ENCODE peak calls at places on chromosomes 5 and 9, in eight cellular contexts. One of them, this sample, is unnamed.

GRCh38 chr9:123044556-123044955 is 11.1 kb downstream of the GPR21 start:
- DNase-seq in CD8-positive, alpha-beta memory T cell: no peak
- DNase-seq in effector memory CD4-positive, alpha-beta T cell: no peak
- DNase-seq in fibroblast of the conjunctiva: peak
- DNase-seq in BE2C: no peak
- DNase-seq in amygdala: no peak
- DNase-seq in EH: peak
- DNase-seq in stimulated activated CD4-positive, alpha-beta T cell treated with anti-CD3 and anti-CD28 coated beads, Interleukin-1b, Interleukin-23, amount 100 ng/mL, for 4 hours: no peak
- DNase-seq in this sample: no peak

GRCh38 chr5:147693238-147693637 is 89.3 kb downstream of the JAKMIP2 start:
- DNase-seq in CD8-positive, alpha-beta memory T cell: no peak
- DNase-seq in effector memory CD4-positive, alpha-beta T cell: no peak
- DNase-seq in fibroblast of the conjunctiva: no peak
- DNase-seq in BE2C: no peak
- DNase-seq in amygdala: no peak
- DNase-seq in EH: no peak
- DNase-seq in stimulated activated CD4-positive, alpha-beta T cell treated with anti-CD3 and anti-CD28 coated beads, Interleukin-1b, Interleukin-23, amount 100 ng/mL, for 4 hours: no peak
- DNase-seq in this sample: no peak

GRCh38 chr9:5608298-5609254 is 20.3 kb upstream of the RIC1 start:
- DNase-seq in CD8-positive, alpha-beta memory T cell: no peak
- DNase-seq in effector memory CD4-positive, alpha-beta T cell: no peak
- DNase-seq in fibroblast of the conjunctiva: no peak
- DNase-seq in BE2C: no peak
- DNase-seq in amygdala: no peak
- DNase-seq in EH: no peak
- DNase-seq in stimulated activated CD4-positive, alpha-beta T cell treated with anti-CD3 and anti-CD28 coated beads, Interleukin-1b, Interleukin-23, amount 100 ng/mL, for 4 hours: no peak
- DNase-seq in this sample: no peak

GRCh38 chr9:134619983-134620612 is 21.5 kb upstream of the COL5A1 start:
- DNase-seq in CD8-positive, alpha-beta memory T cell: no peak
- DNase-seq in effector memory CD4-positive, alpha-beta T cell: no peak
- DNase-seq in fibroblast of the conjunctiva: no peak
- DNase-seq in BE2C: peak
- DNase-seq in amygdala: no peak
- DNase-seq in EH: no peak
- DNase-seq in stimulated activated CD4-positive, alpha-beta T cell treated with anti-CD3 and anti-CD28 coated beads, Interleukin-1b, Interleukin-23, amount 100 ng/mL, for 4 hours: no peak
- DNase-seq in this sample: no peak

GRCh38 chr5:133828727-133829126 is 139.7 kb downstream of the C5orf15 start:
- DNase-seq in CD8-positive, alpha-beta memory T cell: no peak
- DNase-seq in effector memory CD4-positive, alpha-beta T cell: no peak
- DNase-seq in fibroblast of the conjunctiva: no peak
- DNase-seq in BE2C: no peak
- DNase-seq in amygdala: no peak
- DNase-seq in EH: no peak
- DNase-seq in stimulated activated CD4-positive, alpha-beta T cell treated with anti-CD3 and anti-CD28 coated beads, Interleukin-1b, Interleukin-23, amount 100 ng/mL, for 4 hours: no peak
- DNase-seq in this sample: no peak

GRCh38 chr5:149632311-149633251 is 51.3 kb downstream of the ARHGEF37 start:
- DNase-seq in CD8-positive, alpha-beta memory T cell: no peak
- DNase-seq in effector memory CD4-positive, alpha-beta T cell: no peak
- DNase-seq in fibroblast of the conjunctiva: no peak
- DNase-seq in BE2C: no peak
- DNase-seq in amygdala: no peak
- DNase-seq in EH: peak
- DNase-seq in stimulated activated CD4-positive, alpha-beta T cell treated with anti-CD3 and anti-CD28 coated beads, Interleukin-1b, Interleukin-23, amount 100 ng/mL, for 4 hours: no peak
- DNase-seq in this sample: no peak

GRCh38 chr5:76270214-76270613 is 132.9 kb upstream of the IQGAP2 start:
- DNase-seq in CD8-positive, alpha-beta memory T cell: no peak
- DNase-seq in effector memory CD4-positive, alpha-beta T cell: no peak
- DNase-seq in fibroblast of the conjunctiva: no peak
- DNase-seq in BE2C: no peak
- DNase-seq in amygdala: no peak
- DNase-seq in EH: no peak
- DNase-seq in stimulated activated CD4-positive, alpha-beta T cell treated with anti-CD3 and anti-CD28 coated beads, Interleukin-1b, Interleukin-23, amount 100 ng/mL, for 4 hours: peak
- DNase-seq in this sample: no peak

GRCh38 chr9:101601904-101602765 is 7.4 kb upstream of the PPP3R2 start:
- DNase-seq in CD8-positive, alpha-beta memory T cell: no peak
- DNase-seq in effector memory CD4-positive, alpha-beta T cell: no peak
- DNase-seq in fibroblast of the conjunctiva: peak
- DNase-seq in BE2C: no peak
- DNase-seq in amygdala: no peak
- DNase-seq in EH: peak
- DNase-seq in stimulated activated CD4-positive, alpha-beta T cell treated with anti-CD3 and anti-CD28 coated beads, Interleukin-1b, Interleukin-23, amount 100 ng/mL, for 4 hours: no peak
- DNase-seq in this sample: no peak

GRCh38 chr5:322942-323879 is 1.7 kb downstream of the AHRR start:
- DNase-seq in CD8-positive, alpha-beta memory T cell: no peak
- DNase-seq in effector memory CD4-positive, alpha-beta T cell: no peak
- DNase-seq in fibroblast of the conjunctiva: no peak
- DNase-seq in BE2C: no peak
- DNase-seq in amygdala: no peak
- DNase-seq in EH: peak
- DNase-seq in stimulated activated CD4-positive, alpha-beta T cell treated with anti-CD3 and anti-CD28 coated beads, Interleukin-1b, Interleukin-23, amount 100 ng/mL, for 4 hours: no peak
- DNase-seq in this sample: no peak

GRCh38 chr5:164302533-164303235 is 797.3 kb downstream of the MAT2B start:
- DNase-seq in CD8-positive, alpha-beta memory T cell: no peak
- DNase-seq in effector memory CD4-positive, alpha-beta T cell: no peak
- DNase-seq in fibroblast of the conjunctiva: no peak
- DNase-seq in BE2C: no peak
- DNase-seq in amygdala: no peak
- DNase-seq in EH: no peak
- DNase-seq in stimulated activated CD4-positive, alpha-beta T cell treated with anti-CD3 and anti-CD28 coated beads, Interleukin-1b, Interleukin-23, amount 100 ng/mL, for 4 hours: no peak
- DNase-seq in this sample: no peak

GRCh38 chr5:139193928-139194327 is 4.2 kb downstream of the SIL1 start:
- DNase-seq in CD8-positive, alpha-beta memory T cell: no peak
- DNase-seq in effector memory CD4-positive, alpha-beta T cell: no peak
- DNase-seq in fibroblast of the conjunctiva: no peak
- DNase-seq in BE2C: no peak
- DNase-seq in amygdala: no peak
- DNase-seq in EH: no peak
- DNase-seq in stimulated activated CD4-positive, alpha-beta T cell treated with anti-CD3 and anti-CD28 coated beads, Interleukin-1b, Interleukin-23, amount 100 ng/mL, for 4 hours: no peak
- DNase-seq in this sample: no peak

GRCh38 chr5:132463808-132464154 is 26.8 kb downstream of the IRF1 start:
- DNase-seq in CD8-positive, alpha-beta memory T cell: no peak
- DNase-seq in effector memory CD4-positive, alpha-beta T cell: no peak
- DNase-seq in fibroblast of the conjunctiva: no peak
- DNase-seq in BE2C: no peak
- DNase-seq in amygdala: no peak
- DNase-seq in EH: no peak
- DNase-seq in stimulated activated CD4-positive, alpha-beta T cell treated with anti-CD3 and anti-CD28 coated beads, Interleukin-1b, Interleukin-23, amount 100 ng/mL, for 4 hours: no peak
- DNase-seq in this sample: no peak

GRCh38 chr5:87836696-87837095 is 424.0 kb upstream of the CCNH start:
- DNase-seq in CD8-positive, alpha-beta memory T cell: no peak
- DNase-seq in effector memory CD4-positive, alpha-beta T cell: no peak
- DNase-seq in fibroblast of the conjunctiva: no peak
- DNase-seq in BE2C: no peak
- DNase-seq in amygdala: no peak
- DNase-seq in EH: no peak
- DNase-seq in stimulated activated CD4-positive, alpha-beta T cell treated with anti-CD3 and anti-CD28 coated beads, Interleukin-1b, Interleukin-23, amount 100 ng/mL, for 4 hours: no peak
- DNase-seq in this sample: no peak

GRCh38 chr9:5559659-5560058 is 49.3 kb downstream of the PDCD1LG2 start:
- DNase-seq in CD8-positive, alpha-beta memory T cell: no peak
- DNase-seq in effector memory CD4-positive, alpha-beta T cell: no peak
- DNase-seq in fibroblast of the conjunctiva: no peak
- DNase-seq in BE2C: no peak
- DNase-seq in amygdala: no peak
- DNase-seq in EH: no peak
- DNase-seq in stimulated activated CD4-positive, alpha-beta T cell treated with anti-CD3 and anti-CD28 coated beads, Interleukin-1b, Interleukin-23, amount 100 ng/mL, for 4 hours: no peak
- DNase-seq in this sample: no peak

GRCh38 chr9:130444565-130445221 is at the start of gene ASS1:
- DNase-seq in CD8-positive, alpha-beta memory T cell: no peak
- DNase-seq in effector memory CD4-positive, alpha-beta T cell: peak
- DNase-seq in fibroblast of the conjunctiva: no peak
- DNase-seq in BE2C: peak
- DNase-seq in amygdala: peak
- DNase-seq in EH: peak
- DNase-seq in stimulated activated CD4-positive, alpha-beta T cell treated with anti-CD3 and anti-CD28 coated beads, Interleukin-1b, Interleukin-23, amount 100 ng/mL, for 4 hours: peak
- DNase-seq in this sample: no peak

GRCh38 chr9:104896131-104896530 is 31.8 kb downstream of the ABCA1 start:
- DNase-seq in CD8-positive, alpha-beta memory T cell: no peak
- DNase-seq in effector memory CD4-positive, alpha-beta T cell: no peak
- DNase-seq in fibroblast of the conjunctiva: no peak
- DNase-seq in BE2C: no peak
- DNase-seq in amygdala: no peak
- DNase-seq in EH: peak
- DNase-seq in stimulated activated CD4-positive, alpha-beta T cell treated with anti-CD3 and anti-CD28 coated beads, Interleukin-1b, Interleukin-23, amount 100 ng/mL, for 4 hours: no peak
- DNase-seq in this sample: no peak

GRCh38 chr5:148911386-148911785 is 85.0 kb downstream of the ADRB2 start:
- DNase-seq in CD8-positive, alpha-beta memory T cell: no peak
- DNase-seq in effector memory CD4-positive, alpha-beta T cell: no peak
- DNase-seq in fibroblast of the conjunctiva: no peak
- DNase-seq in BE2C: no peak
- DNase-seq in amygdala: no peak
- DNase-seq in EH: no peak
- DNase-seq in stimulated activated CD4-positive, alpha-beta T cell treated with anti-CD3 and anti-CD28 coated beads, Interleukin-1b, Interleukin-23, amount 100 ng/mL, for 4 hours: no peak
- DNase-seq in this sample: no peak

GRCh38 chr9:77848897-77849296 is 182.7 kb downstream of the GNAQ start:
- DNase-seq in CD8-positive, alpha-beta memory T cell: no peak
- DNase-seq in effector memory CD4-positive, alpha-beta T cell: no peak
- DNase-seq in fibroblast of the conjunctiva: peak
- DNase-seq in BE2C: no peak
- DNase-seq in amygdala: peak
- DNase-seq in EH: peak
- DNase-seq in stimulated activated CD4-positive, alpha-beta T cell treated with anti-CD3 and anti-CD28 coated beads, Interleukin-1b, Interleukin-23, amount 100 ng/mL, for 4 hours: no peak
- DNase-seq in this sample: no peak

GRCh38 chr9:118882674-118883073 is 486.6 kb downstream of the BRINP1 start:
- DNase-seq in CD8-positive, alpha-beta memory T cell: no peak
- DNase-seq in effector memory CD4-positive, alpha-beta T cell: no peak
- DNase-seq in fibroblast of the conjunctiva: no peak
- DNase-seq in BE2C: no peak
- DNase-seq in amygdala: no peak
- DNase-seq in EH: peak
- DNase-seq in stimulated activated CD4-positive, alpha-beta T cell treated with anti-CD3 and anti-CD28 coated beads, Interleukin-1b, Interleukin-23, amount 100 ng/mL, for 4 hours: no peak
- DNase-seq in this sample: no peak

GRCh38 chr9:36961568-36962360 is 72.3 kb downstream of the PAX5 start:
- DNase-seq in CD8-positive, alpha-beta memory T cell: no peak
- DNase-seq in effector memory CD4-positive, alpha-beta T cell: no peak
- DNase-seq in fibroblast of the conjunctiva: no peak
- DNase-seq in BE2C: no peak
- DNase-seq in amygdala: no peak
- DNase-seq in EH: peak
- DNase-seq in stimulated activated CD4-positive, alpha-beta T cell treated with anti-CD3 and anti-CD28 coated beads, Interleukin-1b, Interleukin-23, amount 100 ng/mL, for 4 hours: no peak
- DNase-seq in this sample: no peak

GRCh38 chr5:96219580-96220281 is 213.3 kb downstream of the PCSK1 start:
- DNase-seq in CD8-positive, alpha-beta memory T cell: no peak
- DNase-seq in effector memory CD4-positive, alpha-beta T cell: no peak
- DNase-seq in fibroblast of the conjunctiva: no peak
- DNase-seq in BE2C: no peak
- DNase-seq in amygdala: no peak
- DNase-seq in EH: peak
- DNase-seq in stimulated activated CD4-positive, alpha-beta T cell treated with anti-CD3 and anti-CD28 coated beads, Interleukin-1b, Interleukin-23, amount 100 ng/mL, for 4 hours: no peak
- DNase-seq in this sample: no peak

GRCh38 chr5:3197699-3198098 is 397.9 kb upstream of the IRX1 start:
- DNase-seq in CD8-positive, alpha-beta memory T cell: no peak
- DNase-seq in effector memory CD4-positive, alpha-beta T cell: no peak
- DNase-seq in fibroblast of the conjunctiva: no peak
- DNase-seq in BE2C: no peak
- DNase-seq in amygdala: peak
- DNase-seq in EH: no peak
- DNase-seq in stimulated activated CD4-positive, alpha-beta T cell treated with anti-CD3 and anti-CD28 coated beads, Interleukin-1b, Interleukin-23, amount 100 ng/mL, for 4 hours: no peak
- DNase-seq in this sample: no peak

GRCh38 chr5:54514269-54514668 is 3.3 kb upstream of the SNX18 start:
- DNase-seq in CD8-positive, alpha-beta memory T cell: no peak
- DNase-seq in effector memory CD4-positive, alpha-beta T cell: no peak
- DNase-seq in fibroblast of the conjunctiva: no peak
- DNase-seq in BE2C: peak
- DNase-seq in amygdala: no peak
- DNase-seq in EH: peak
- DNase-seq in stimulated activated CD4-positive, alpha-beta T cell treated with anti-CD3 and anti-CD28 coated beads, Interleukin-1b, Interleukin-23, amount 100 ng/mL, for 4 hours: no peak
- DNase-seq in this sample: no peak

GRCh38 chr5:163506726-163507125 is 1.3 kb downstream of the MAT2B start:
- DNase-seq in CD8-positive, alpha-beta memory T cell: no peak
- DNase-seq in effector memory CD4-positive, alpha-beta T cell: no peak
- DNase-seq in fibroblast of the conjunctiva: no peak
- DNase-seq in BE2C: no peak
- DNase-seq in amygdala: no peak
- DNase-seq in EH: peak
- DNase-seq in stimulated activated CD4-positive, alpha-beta T cell treated with anti-CD3 and anti-CD28 coated beads, Interleukin-1b, Interleukin-23, amount 100 ng/mL, for 4 hours: no peak
- DNase-seq in this sample: no peak

GRCh38 chr9:34380034-34380510 is 3.4 kb upstream of the MYORG start:
- DNase-seq in CD8-positive, alpha-beta memory T cell: no peak
- DNase-seq in effector memory CD4-positive, alpha-beta T cell: no peak
- DNase-seq in fibroblast of the conjunctiva: no peak
- DNase-seq in BE2C: no peak
- DNase-seq in amygdala: no peak
- DNase-seq in EH: no peak
- DNase-seq in stimulated activated CD4-positive, alpha-beta T cell treated with anti-CD3 and anti-CD28 coated beads, Interleukin-1b, Interleukin-23, amount 100 ng/mL, for 4 hours: no peak
- DNase-seq in this sample: no peak

GRCh38 chr5:145347026-145347616 is 488.0 kb downstream of the PRELID2 start:
- DNase-seq in CD8-positive, alpha-beta memory T cell: no peak
- DNase-seq in effector memory CD4-positive, alpha-beta T cell: no peak
- DNase-seq in fibroblast of the conjunctiva: peak
- DNase-seq in BE2C: no peak
- DNase-seq in amygdala: no peak
- DNase-seq in EH: peak
- DNase-seq in stimulated activated CD4-positive, alpha-beta T cell treated with anti-CD3 and anti-CD28 coated beads, Interleukin-1b, Interleukin-23, amount 100 ng/mL, for 4 hours: no peak
- DNase-seq in this sample: no peak

GRCh38 chr5:91136271-91136670 is 246.8 kb downstream of the ARRDC3 start:
- DNase-seq in CD8-positive, alpha-beta memory T cell: no peak
- DNase-seq in effector memory CD4-positive, alpha-beta T cell: no peak
- DNase-seq in fibroblast of the conjunctiva: no peak
- DNase-seq in BE2C: no peak
- DNase-seq in amygdala: no peak
- DNase-seq in EH: no peak
- DNase-seq in stimulated activated CD4-positive, alpha-beta T cell treated with anti-CD3 and anti-CD28 coated beads, Interleukin-1b, Interleukin-23, amount 100 ng/mL, for 4 hours: no peak
- DNase-seq in this sample: no peak

GRCh38 chr9:137176302-137177182 is 4.7 kb upstream of the TMEM210 start:
- DNase-seq in CD8-positive, alpha-beta memory T cell: no peak
- DNase-seq in effector memory CD4-positive, alpha-beta T cell: no peak
- DNase-seq in fibroblast of the conjunctiva: no peak
- DNase-seq in BE2C: peak
- DNase-seq in amygdala: no peak
- DNase-seq in EH: no peak
- DNase-seq in stimulated activated CD4-positive, alpha-beta T cell treated with anti-CD3 and anti-CD28 coated beads, Interleukin-1b, Interleukin-23, amount 100 ng/mL, for 4 hours: no peak
- DNase-seq in this sample: no peak

GRCh38 chr5:68027519-68027918 is 188.0 kb upstream of the PIK3R1 start:
- DNase-seq in CD8-positive, alpha-beta memory T cell: no peak
- DNase-seq in effector memory CD4-positive, alpha-beta T cell: no peak
- DNase-seq in fibroblast of the conjunctiva: peak
- DNase-seq in BE2C: no peak
- DNase-seq in amygdala: no peak
- DNase-seq in EH: peak
- DNase-seq in stimulated activated CD4-positive, alpha-beta T cell treated with anti-CD3 and anti-CD28 coated beads, Interleukin-1b, Interleukin-23, amount 100 ng/mL, for 4 hours: no peak
- DNase-seq in this sample: no peak

GRCh38 chr9:115305543-115305942 is 187.6 kb upstream of the TNC start:
- DNase-seq in CD8-positive, alpha-beta memory T cell: no peak
- DNase-seq in effector memory CD4-positive, alpha-beta T cell: no peak
- DNase-seq in fibroblast of the conjunctiva: no peak
- DNase-seq in BE2C: no peak
- DNase-seq in amygdala: no peak
- DNase-seq in EH: no peak
- DNase-seq in stimulated activated CD4-positive, alpha-beta T cell treated with anti-CD3 and anti-CD28 coated beads, Interleukin-1b, Interleukin-23, amount 100 ng/mL, for 4 hours: no peak
- DNase-seq in this sample: no peak

GRCh38 chr5:96861044-96861443 is 15.3 kb upstream of the ERAP2 start:
- DNase-seq in CD8-positive, alpha-beta memory T cell: no peak
- DNase-seq in effector memory CD4-positive, alpha-beta T cell: no peak
- DNase-seq in fibroblast of the conjunctiva: no peak
- DNase-seq in BE2C: peak
- DNase-seq in amygdala: no peak
- DNase-seq in EH: no peak
- DNase-seq in stimulated activated CD4-positive, alpha-beta T cell treated with anti-CD3 and anti-CD28 coated beads, Interleukin-1b, Interleukin-23, amount 100 ng/mL, for 4 hours: no peak
- DNase-seq in this sample: no peak

GRCh38 chr5:176365663-176366574 is 632 bp downstream of the ARL10 start:
- DNase-seq in CD8-positive, alpha-beta memory T cell: peak
- DNase-seq in effector memory CD4-positive, alpha-beta T cell: peak
- DNase-seq in fibroblast of the conjunctiva: no peak
- DNase-seq in BE2C: peak
- DNase-seq in amygdala: peak
- DNase-seq in EH: peak
- DNase-seq in stimulated activated CD4-positive, alpha-beta T cell treated with anti-CD3 and anti-CD28 coated beads, Interleukin-1b, Interleukin-23, amount 100 ng/mL, for 4 hours: no peak
- DNase-seq in this sample: no peak

This sample was measured in immature natural killer cell.